ENCODE peak calls at places on chromosomes 6 and 20, in six cellular contexts. I is HepG2, F is K562, H is A549, C is HEK293T, Z is GM12878. S is an unnamed sample.

GRCh38 chr20:59004493-59004762 is 2.6 kb downstream of the CTSZ start:
- DNase-seq in I (no peak), F (no peak), H (no peak), C (no peak), Z (no peak), S (no peak)

GRCh38 chr6:40733290-40733689 is 146.1 kb upstream of the LRFN2 start:
- DNase-seq in I (no peak), F (no peak), H (no peak), C (no peak), Z (no peak), S (no peak)

GRCh38 chr6:42963855-42964605 is 3.5 kb downstream of the GNMT start:
- DNase-seq in I (peak), F (peak), H (peak), C (peak), Z (no peak), S (peak)

GRCh38 chr20:52180167-52180840 is 11.3 kb downstream of the ZFP64 start:
- DNase-seq in I (no peak), F (no peak), H (no peak), C (no peak), Z (no peak), S (no peak)

GRCh38 chr6:13923527-13924145 is 1.1 kb upstream of the RNF182 start:
- DNase-seq in I (no peak), F (peak), H (peak), C (no peak), Z (no peak), S (peak)

GRCh38 chr6:38796850-38797249 is 81.7 kb downstream of the DNAH8 start:
- DNase-seq in I (no peak), F (no peak), H (no peak), C (no peak), Z (no peak), S (no peak)

GRCh38 chr6:44107017-44107416 is 20.2 kb downstream of the MRPL14 start:
- DNase-seq in I (no peak), F (no peak), H (no peak), C (no peak), Z (no peak), S (peak)

GRCh38 chr20:22836211-22836610 is 198.9 kb upstream of the SSTR4 start:
- DNase-seq in I (no peak), F (no peak), H (no peak), C (no peak), Z (no peak), S (no peak)

GRCh38 chr6:67345946-67346345 is 1289.1 kb upstream of the ADGRB3 start:
- DNase-seq in I (peak), F (no peak), H (no peak), C (no peak), Z (no peak), S (no peak)

GRCh38 chr6:57324538-57324937 is 7.1 kb downstream of the PRIM2 start:
- DNase-seq in I (no peak), F (peak), H (no peak), C (no peak), Z (no peak), S (peak)

GRCh38 chr6:139186242-139186641 is 51.4 kb downstream of the HECA start:
- DNase-seq in I (no peak), F (no peak), H (no peak), C (no peak), Z (no peak), S (no peak)

GRCh38 chr6:73515204-73516101 is 5.4 kb downstream of the EEF1A1 start:
- DNase-seq in I (peak), F (peak), H (no peak), C (no peak), Z (no peak), S (peak)

GRCh38 chr6:133114973-133115372 is 126.2 kb upstream of the EYA4 start:
- DNase-seq in I (no peak), F (no peak), H (no peak), C (no peak), Z (no peak), S (peak)

GRCh38 chr6:10558575-10558974 is 37.4 kb downstream of the GCNT2 start:
- DNase-seq in I (no peak), F (no peak), H (no peak), C (no peak), Z (no peak), S (no peak)

GRCh38 chr20:44776977-44777376 is 31.3 kb downstream of the KCNK15 start:
- DNase-seq in I (peak), F (peak), H (no peak), C (no peak), Z (no peak), S (peak)

GRCh38 chr6:139882234-139882633 is 507.8 kb upstream of the CITED2 start:
- DNase-seq in I (no peak), F (peak), H (no peak), C (no peak), Z (no peak), S (peak)

GRCh38 chr20:62265365-62265764 is 27.0 kb downstream of the OSBPL2 start:
- DNase-seq in I (no peak), F (no peak), H (no peak), C (no peak), Z (no peak), S (no peak)

GRCh38 chr6:89934685-89935366 is 40.6 kb downstream of the GJA10 start:
- DNase-seq in I (no peak), F (peak), H (no peak), C (no peak), Z (no peak), S (no peak)

DNA sequence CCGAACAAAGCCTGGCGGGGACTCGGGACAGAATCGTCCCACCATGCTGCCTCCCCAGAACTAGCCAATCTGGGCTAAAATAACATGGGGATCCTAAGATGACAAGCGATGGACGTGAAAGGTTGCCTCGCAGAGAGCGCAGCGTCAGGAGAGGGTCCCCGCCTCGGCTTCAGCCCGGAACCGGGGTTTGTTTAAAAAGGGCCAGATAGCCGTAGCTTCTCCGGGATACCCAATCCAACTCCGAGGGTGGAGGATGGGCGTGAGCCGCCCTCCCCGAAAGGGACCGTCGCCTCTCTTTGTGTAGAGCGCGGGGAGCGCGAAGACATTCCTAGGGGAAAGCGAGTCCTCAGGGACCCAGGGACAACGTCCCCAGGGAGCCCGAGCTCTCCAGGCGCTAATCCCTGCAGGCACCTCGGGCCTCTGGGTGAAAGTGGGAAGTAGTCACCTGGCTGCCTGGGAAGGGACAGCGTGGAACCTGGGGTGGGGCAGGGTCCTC is 640 bp downstream of the CD24 start:
- DNase-seq in I (no peak), F (no peak), H (peak), C (no peak), Z (no peak), S (no peak)
- TF ChIP-seq BHLHE40 in I (no peak), F (no peak), H (no peak), C (no peak), Z (no peak), S (no peak)

DNA sequence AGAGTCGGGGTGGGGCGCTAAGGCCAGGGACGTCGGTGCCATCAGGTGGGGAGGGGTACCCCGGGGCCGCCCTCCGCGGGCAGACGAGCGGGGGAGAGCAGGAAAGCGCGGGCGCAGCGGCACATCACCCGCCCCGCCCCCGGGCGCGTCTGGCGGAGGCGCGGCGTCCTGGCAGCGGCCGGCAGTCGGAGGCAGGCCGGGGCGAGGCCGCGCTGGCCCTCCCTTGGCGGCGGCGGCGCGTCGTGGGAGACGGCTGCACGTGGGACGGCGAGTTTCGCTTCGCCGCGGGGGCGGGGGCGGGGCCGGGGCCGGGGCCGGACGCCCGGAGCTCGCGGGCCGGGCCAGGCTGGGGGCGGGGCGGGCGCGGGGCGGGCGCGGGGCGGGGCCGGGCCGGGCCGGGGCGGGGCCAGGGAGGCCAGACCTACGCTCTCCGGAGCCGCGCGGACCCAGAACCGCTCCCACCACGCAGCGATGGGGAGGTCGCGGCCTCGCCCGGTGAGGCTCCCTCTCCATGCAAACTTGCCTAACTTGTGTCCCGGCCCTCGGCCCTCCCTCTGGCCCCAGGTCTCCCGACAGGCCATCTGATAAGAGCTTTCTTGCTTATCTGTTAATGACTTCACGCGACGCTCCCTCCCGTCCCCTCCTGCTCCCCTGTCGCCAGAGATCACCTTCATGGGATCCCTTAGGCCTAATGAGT is 12.5 kb downstream of the ITPR3 start:
- DNase-seq in I (no peak), F (peak), H (peak), C (peak), Z (no peak), S (peak)
- TF ChIP-seq BHLHE40 in I (no peak), F (peak), H (no peak), C (no peak), Z (peak), S (no peak)

GRCh38 chr6:7176208-7176607 is 68.4 kb downstream of the RREB1 start:
- DNase-seq in I (no peak), F (no peak), H (no peak), C (no peak), Z (no peak), S (no peak)
- TF ChIP-seq BHLHE40 in I (no peak), F (no peak), H (no peak), C (no peak), Z (no peak), S (no peak)

GRCh38 chr6:138088307-138088744 is 18.9 kb downstream of the PERP start:
- DNase-seq in I (peak), F (no peak), H (peak), C (no peak), Z (no peak), S (peak)
- TF ChIP-seq BHLHE40 in I (no peak), F (no peak), H (no peak), C (no peak), Z (no peak), S (peak)